ENCODE peak calls at places on chromosomes 13 and 19, in four cellular contexts. One of them, this sample, is unnamed.

GRCh38 chr19:49094505-49095482 is 9.5 kb downstream of the SNRNP70 start:
- DNase-seq in B cell: peak; percentile 11
- DNase-seq in substantia nigra: peak; percentile 36
- DNase-seq in tibial nerve: no peak
- DNase-seq in this sample: no peak

GRCh38 chr13:109846185-109846584 is 59.8 kb upstream of the IRS2 start:
- DNase-seq in B cell: no peak
- DNase-seq in substantia nigra: no peak
- DNase-seq in tibial nerve: no peak
- DNase-seq in this sample: no peak

GRCh38 chr13:86856996-86857395 is 814.2 kb upstream of the SLITRK5 start:
- DNase-seq in B cell: no peak
- DNase-seq in substantia nigra: no peak
- DNase-seq in tibial nerve: no peak
- DNase-seq in this sample: no peak

GRCh38 chr13:30730526-30730925 is 4.8 kb upstream of the ALOX5AP start:
- DNase-seq in B cell: no peak
- DNase-seq in substantia nigra: no peak
- DNase-seq in tibial nerve: no peak
- DNase-seq in this sample: no peak

GRCh38 chr19:48588670-48589399 is 17.7 kb upstream of the SPACA4 start:
- DNase-seq in B cell: peak; percentile 82
- DNase-seq in substantia nigra: peak; percentile 84
- DNase-seq in tibial nerve: peak; percentile 75
- DNase-seq in this sample: peak; percentile 81

GRCh38 chr13:75469087-75469486 is 12.9 kb downstream of the TBC1D4 start:
- DNase-seq in B cell: no peak
- DNase-seq in substantia nigra: no peak
- DNase-seq in tibial nerve: no peak
- DNase-seq in this sample: no peak

GRCh38 chr13:19681517-19681916 is 48.1 kb downstream of the MPHOSPH8 start:
- DNase-seq in B cell: no peak
- DNase-seq in substantia nigra: no peak
- DNase-seq in tibial nerve: no peak
- DNase-seq in this sample: no peak

GRCh38 chr13:105804561-105805190 is 730.8 kb downstream of the EFNB2 start:
- DNase-seq in B cell: no peak
- DNase-seq in substantia nigra: no peak
- DNase-seq in tibial nerve: no peak
- DNase-seq in this sample: no peak

GRCh38 chr13:33114146-33114545 is 97.9 kb downstream of the KL start:
- DNase-seq in B cell: no peak
- DNase-seq in substantia nigra: no peak
- DNase-seq in tibial nerve: no peak
- DNase-seq in this sample: no peak

GRCh38 chr19:19032420-19033175 is 719 bp downstream of the SUGP2 start:
- DNase-seq in B cell: peak; percentile 72
- DNase-seq in substantia nigra: peak; percentile 85
- DNase-seq in tibial nerve: peak; percentile 61
- DNase-seq in this sample: peak; percentile 81

GRCh38 chr19:12893582-12893981 is 2.6 kb downstream of the GCDH start:
- DNase-seq in B cell: no peak
- DNase-seq in substantia nigra: no peak
- DNase-seq in tibial nerve: no peak
- DNase-seq in this sample: no peak

GRCh38 chr13:27053902-27054595 is 117.6 kb downstream of the USP12 start:
- DNase-seq in B cell: no peak
- DNase-seq in substantia nigra: no peak
- DNase-seq in tibial nerve: no peak
- DNase-seq in this sample: no peak

GRCh38 chr13:97853550-97853949 is 99.9 kb upstream of the IPO5 start:
- DNase-seq in B cell: no peak
- DNase-seq in substantia nigra: no peak
- DNase-seq in tibial nerve: no peak
- DNase-seq in this sample: no peak

GRCh38 chr19:45391346-45391745 is 13.5 kb downstream of the PPP1R13L start:
- DNase-seq in B cell: no peak
- DNase-seq in substantia nigra: no peak
- DNase-seq in tibial nerve: no peak
- DNase-seq in this sample: no peak

GRCh38 chr19:19474950-19475781 is 40.2 kb downstream of the TSSK6 start:
- DNase-seq in B cell: no peak
- DNase-seq in substantia nigra: no peak
- DNase-seq in tibial nerve: no peak
- DNase-seq in this sample: no peak